ENCODE peak calls at places on chromosomes 13 and 19, in seven cellular contexts. R, S, X, G, Y, D and O are unnamed samples. For H3K4me1, the result is how much of the 10 kb centered on the place peaks cover.

GRCh38 chr19:48194041-48194871 is 23.8 kb downstream of the ZSWIM9 start:
- DNase-seq in R (no peak), X (peak), S (no peak), G (no peak), Y (peak), D (no peak), O (no peak)

GRCh38 chr19:790971-791604 is 6.2 kb upstream of the PTBP1 start:
- DNase-seq in G (no peak), S (no peak), Y (no peak), R (no peak), D (no peak), X (no peak), O (no peak)

GRCh38 chr13:85236431-85236830 is 562.8 kb downstream of the SLITRK6 start:
- DNase-seq in R (no peak), X (no peak), G (no peak), S (no peak), Y (peak), D (no peak), O (no peak)

GRCh38 chr13:97892717-97893116 is 60.8 kb upstream of the IPO5 start:
- DNase-seq in R (no peak), X (no peak), Y (peak), S (no peak), G (no peak), D (no peak), O (no peak)

GRCh38 chr19:35170359-35171061 is 16.0 kb downstream of the FXYD5 start:
- DNase-seq in G (no peak), D (no peak), X (no peak), S (no peak), Y (no peak), R (no peak), O (peak)

GRCh38 chr13:28820099-28821051 is at the start of gene MTUS2:
- DNase-seq in D (no peak), X (peak), R (no peak), S (peak), G (no peak), Y (no peak), O (no peak)

GRCh38 chr13:101144808-101145419 is 271.4 kb downstream of the NALCN start:
- DNase-seq in X (peak), S (peak), G (no peak), D (peak), Y (peak), R (no peak), O (no peak)

GRCh38 chr19:18204394-18205179 is 745 bp upstream of the RAB3A start:
- DNase-seq in G (peak), Y (no peak), R (peak), S (peak), D (no peak), X (peak), O (no peak)

GRCh38 chr13:44732503-44733098 is 156.5 kb upstream of the TSC22D1 start:
- DNase-seq in G (no peak), D (no peak), R (no peak), Y (no peak), X (peak), S (peak), O (no peak)

GRCh38 chr13:21670883-21671792 is at the start of gene FGF9:
- DNase-seq in Y (peak), S (peak), D (peak), R (peak), X (peak), G (peak), O (no peak)

GRCh38 chr19:39411006-39411831 is 1.2 kb upstream of the PLEKHG2 start:
- DNase-seq in D (no peak), S (peak), R (peak), Y (peak), G (peak), X (no peak), O (no peak)

GRCh38 chr19:574658-575526 is 2.5 kb downstream of the BSG start:
- DNase-seq in R (no peak), G (no peak), D (peak), X (peak), Y (peak), S (peak), O (no peak)

GRCh38 chr19:33379151-33379829 is 5.8 kb downstream of the CEBPG start:
- DNase-seq in G (no peak), D (no peak), S (no peak), Y (no peak), X (no peak), R (no peak), O (no peak)

GRCh38 chr19:16383584-16384161 is 59.0 kb downstream of the KLF2 start:
- DNase-seq in G (no peak), R (no peak), S (no peak), X (no peak), Y (no peak), D (no peak), O (no peak)

GRCh38 chr19:55082023-55082851 is 6.6 kb downstream of the EPS8L1 start:
- DNase-seq in D (no peak), S (peak), G (no peak), Y (peak), X (no peak), R (no peak), O (no peak)

GRCh38 chr13:110250258-110250891 is 56.6 kb downstream of the COL4A1 start:
- DNase-seq in X (no peak), G (peak), S (no peak), R (peak), D (no peak), Y (peak), O (no peak)

GRCh38 chr13:76936736-76937135 is 11.6 kb upstream of the ACOD1 start:
- DNase-seq in Y (no peak), D (no peak), S (no peak), G (no peak), R (no peak), X (no peak), O (no peak)

GRCh38 chr13:113754691-113755090 is 4.3 kb upstream of the TMEM255B start:
- DNase-seq in G (no peak), Y (no peak), D (no peak), X (no peak), R (no peak), S (no peak), O (no peak)

GRCh38 chr19:42198676-42199439 is 18.6 kb downstream of the DEDD2 start:
- DNase-seq in R (no peak), X (no peak), D (peak), G (no peak), S (no peak), Y (no peak), O (no peak)

GRCh38 chr13:99124046-99124400 is 76.6 kb upstream of the UBAC2 start:
- DNase-seq in G (no peak), R (no peak), X (no peak), Y (no peak), D (no peak), S (no peak), O (no peak)

GRCh38 chr13:96090240-96091101 is 564 bp downstream of the HS6ST3 start:
- DNase-seq in X (peak), G (no peak), R (no peak), D (no peak), Y (no peak), S (peak), O (no peak)

GRCh38 chr13:72304121-72304745 is 423.2 kb downstream of the MZT1 start:
- DNase-seq in D (no peak), R (no peak), Y (no peak), S (no peak), G (no peak), X (no peak), O (no peak)

GRCh38 chr13:90430127-90430526 is 917.4 kb upstream of the MIR17HG start:
- DNase-seq in X (no peak), Y (no peak), S (no peak), R (no peak), D (no peak), G (no peak), O (no peak)

GRCh38 chr13:79450110-79450509 is 30.8 kb upstream of the NDFIP2 start:
- DNase-seq in Y (no peak), R (no peak), S (no peak), G (no peak), X (no peak), D (no peak), O (no peak)

GRCh38 chr13:48066310-48066989 is 28.5 kb downstream of the MED4 start:
- DNase-seq in Y (peak), X (no peak), D (peak), R (no peak), S (no peak), G (no peak), O (peak)

GRCh38 chr19:17091758-17092333 is 16.3 kb downstream of the MYO9B start:
- DNase-seq in R (no peak), D (no peak), G (peak), S (no peak), X (no peak), Y (no peak), O (no peak)

GRCh38 chr19:36441339-36441738 is 22.9 kb upstream of the ZFP82 start:
- DNase-seq in G (no peak), R (no peak), X (no peak), D (no peak), Y (no peak), S (no peak), O (no peak)

GRCh38 chr19:42200116-42200740 is 17.2 kb downstream of the DEDD2 start:
- DNase-seq in D (no peak), G (no peak), X (no peak), Y (no peak), S (no peak), R (no peak), O (no peak)

GRCh38 chr13:101511161-101511560 is 58.7 kb downstream of the ITGBL1 start:
- DNase-seq in X (no peak), G (no peak), D (no peak), Y (no peak), S (no peak), R (no peak), O (no peak)

GRCh38 chr19:16369306-16369663 is 44.7 kb downstream of the KLF2 start:
- DNase-seq in Y (no peak), R (no peak), X (no peak), S (no peak), G (no peak), D (no peak), O (no peak)

GRCh38 chr19:17076539-17076919 is 952 bp downstream of the MYO9B start:
- DNase-seq in Y (no peak), G (no peak), D (no peak), R (no peak), S (no peak), X (no peak), O (no peak)

GRCh38 chr13:27053902-27054595 is 117.6 kb downstream of the USP12 start:
- DNase-seq in G (no peak), D (no peak), R (no peak), S (no peak), Y (peak), X (no peak), O (no peak)

GRCh38 chr19:54431255-54431838 is 16.1 kb downstream of the TTYH1 start:
- DNase-seq in S (no peak), R (no peak), X (no peak), G (no peak), Y (peak), D (no peak), O (no peak)

DNA sequence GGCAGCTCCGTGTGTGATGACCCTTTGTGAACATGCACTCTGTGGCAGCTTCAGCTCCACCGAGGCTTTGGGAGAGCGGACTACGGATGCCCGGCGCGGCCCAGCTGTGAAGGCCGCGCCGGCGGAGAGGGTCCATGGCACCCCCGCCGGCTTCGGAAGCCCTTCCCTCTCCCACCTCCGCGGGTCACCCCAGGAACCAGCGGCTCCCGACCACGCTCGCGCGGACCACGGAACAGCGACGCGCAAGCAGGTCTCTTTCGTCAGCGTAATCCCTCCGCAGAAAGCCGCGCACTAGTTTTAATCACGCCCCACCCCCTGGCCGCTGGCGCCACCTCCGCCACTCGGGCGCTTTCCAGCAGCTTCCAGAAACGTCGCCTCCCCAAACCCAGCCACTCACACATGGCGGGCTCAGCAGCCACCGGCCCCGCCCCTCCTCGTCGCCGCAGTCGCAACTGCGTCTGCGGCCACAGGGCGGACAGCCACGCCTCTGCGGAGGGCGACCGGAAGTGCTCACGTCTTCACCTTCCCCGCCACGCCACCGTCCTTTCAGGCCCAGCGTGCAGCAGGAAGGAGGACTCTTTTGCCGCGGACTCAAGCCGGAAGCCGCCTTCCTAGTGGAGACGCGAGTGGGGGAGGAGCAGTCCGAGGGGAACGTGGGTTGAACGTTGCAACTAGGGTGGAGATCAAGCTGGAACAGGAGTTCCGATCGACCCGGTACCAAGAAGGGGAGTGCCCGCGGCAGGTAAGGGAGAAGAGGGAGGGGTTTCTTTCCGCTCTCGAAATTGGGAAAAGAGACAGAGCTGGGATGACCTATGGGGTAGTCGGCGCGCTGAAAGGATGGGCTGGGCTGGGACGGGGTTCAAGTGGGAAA is at the start of gene USPL1:
- DNase-seq in S (peak), Y (peak), R (peak), D (peak), X (peak), G (peak), O (peak)
- TF ChIP-seq CTCF in S (peak), Y (peak), R (peak), D (no peak), X (no peak), G (peak), O (no peak)

GRCh38 chr13:103066079-103066880 is at the start of gene SLC10A2:
- DNase-seq in Y (no peak), X (no peak), D (no peak), R (no peak), G (no peak), S (no peak), O (no peak)
- H3K4me1 ChIP-seq in Y (under half), X (under half), D (under half), R (under half), G (under half), S (under half), O (under half)

DNA sequence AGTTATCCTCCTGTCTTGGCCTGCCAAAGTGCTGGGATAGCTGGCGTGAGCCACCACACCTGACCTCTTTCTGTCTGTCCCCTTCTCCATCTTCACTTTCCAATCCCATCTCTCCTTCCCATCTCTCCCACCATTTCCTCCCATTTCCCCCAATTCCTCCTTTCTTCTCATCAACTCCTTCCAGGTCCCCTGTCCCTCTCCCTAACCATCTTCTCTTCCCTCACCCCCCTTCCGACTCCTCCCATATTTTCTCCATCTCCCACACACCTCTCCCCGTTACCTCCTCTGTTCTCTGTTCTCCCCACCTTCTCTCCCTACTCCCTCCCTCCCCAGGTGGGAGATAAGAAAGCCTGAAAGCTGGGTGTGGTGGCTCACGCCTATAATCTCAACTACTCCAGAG is 40.6 kb downstream of the KEAP1 start:
- DNase-seq in G (no peak), R (no peak), S (no peak), X (no peak), Y (no peak), D (no peak), O (no peak)
- H3K27ac ChIP-seq in G (no peak), R (no peak), S (no peak), X (no peak), Y (no peak), D (no peak), O (no peak)

GRCh38 chr19:29927944-29928669 is 13.9 kb upstream of the URI1 start:
- DNase-seq in Y (no peak), G (no peak), X (peak), R (no peak), S (no peak), D (peak), O (no peak)
- TF ChIP-seq CTCF in Y (no peak), G (no peak), X (no peak), R (no peak), S (no peak), D (no peak), O (no peak)

GRCh38 chr13:69604698-69605097 is 502.9 kb upstream of the ATXN8OS start:
- DNase-seq in R (no peak), D (no peak), Y (no peak), X (no peak), S (no peak), G (no peak), O (no peak)

GRCh38 chr13:69603144-69603853 is 504.3 kb upstream of the ATXN8OS start:
- DNase-seq in X (no peak), Y (no peak), G (no peak), S (no peak), R (no peak), D (no peak), O (no peak)

GRCh38 chr13:69600811-69601210 is 506.8 kb upstream of the ATXN8OS start:
- DNase-seq in X (peak), S (no peak), Y (no peak), R (no peak), G (no peak), D (no peak), O (no peak)

GRCh38 chr13:69597088-69597487 is 510.5 kb upstream of the ATXN8OS start:
- DNase-seq in G (no peak), X (no peak), Y (no peak), D (no peak), R (no peak), S (no peak), O (no peak)

GRCh38 chr13:69601661-69602060 is 506.0 kb upstream of the ATXN8OS start:
- DNase-seq in D (no peak), Y (no peak), X (no peak), G (no peak), S (no peak), R (no peak), O (no peak)
- H3K4me1 ChIP-seq in D (under half), Y (under half), X (under half), G (under half), S (under half), R (under half), O (under half)

GRCh38 chr19:43306097-43306496 is 36.8 kb upstream of the PSG9 start:
- DNase-seq in X (no peak), G (no peak), R (no peak), S (no peak), D (no peak), Y (no peak), O (no peak)

GRCh38 chr19:43305642-43306041 is 36.3 kb upstream of the PSG9 start:
- DNase-seq in S (no peak), G (no peak), D (no peak), Y (no peak), R (no peak), X (no peak), O (no peak)

GRCh38 chr19:43300876-43301765 is 31.8 kb upstream of the PSG9 start:
- DNase-seq in S (no peak), R (no peak), G (no peak), X (no peak), Y (no peak), D (no peak), O (no peak)

GRCh38 chr19:43300206-43300605 is 30.9 kb upstream of the PSG9 start:
- DNase-seq in S (no peak), D (no peak), R (no peak), X (no peak), G (no peak), Y (no peak), O (no peak)
- H3K27ac ChIP-seq in S (no peak), D (no peak), R (no peak), X (no peak), G (no peak), Y (no peak), O (no peak)